ENCODE peak calls at places on chromosomes 6 and 20, in ten cellular contexts. P, R, H, B, O, V, U, G, J and T are unnamed samples.

GRCh38 chr20:37295595-37295994 is 6.1 kb downstream of the MANBAL start:
- DNase-seq in P (no peak), R (no peak), H (no peak), B (no peak), O (peak), V (no peak), U (no peak), G (no peak), J (peak), T (no peak)

GRCh38 chr6:106688177-106688951 is 59.0 kb downstream of the QRSL1 start:
- DNase-seq in P (no peak), R (no peak), H (no peak), B (no peak), O (peak), V (no peak), U (no peak), G (no peak), J (no peak), T (no peak)

GRCh38 chr6:157814883-157815282 is 8.2 kb upstream of the SNX9 start:
- DNase-seq in P (no peak), R (no peak), H (no peak), B (no peak), O (no peak), V (no peak), U (no peak), G (no peak), J (no peak), T (no peak)

GRCh38 chr6:35810831-35811698 is 5.9 kb downstream of the LHFPL5 start:
- DNase-seq in P (peak), R (peak), H (no peak), B (no peak), O (peak), V (peak), U (peak), G (no peak), J (no peak), T (no peak)

GRCh38 chr6:37530294-37530693 is 30.6 kb upstream of the CCDC167 start:
- DNase-seq in P (no peak), R (no peak), H (no peak), B (no peak), O (no peak), V (no peak), U (no peak), G (no peak), J (no peak), T (no peak)

GRCh38 chr20:47705497-47705856 is 79.8 kb downstream of the SULF2 start:
- DNase-seq in P (no peak), R (no peak), H (peak), B (no peak), O (no peak), V (no peak), U (no peak), G (no peak), J (no peak), T (no peak)

GRCh38 chr20:36827541-36828279 is 48.2 kb upstream of the TLDC2 start:
- DNase-seq in P (no peak), R (no peak), H (peak), B (no peak), O (no peak), V (no peak), U (peak), G (peak), J (no peak), T (no peak)

GRCh38 chr20:10622657-10623418 is 51.0 kb downstream of the JAG1 start:
- DNase-seq in P (no peak), R (no peak), H (peak), B (peak), O (no peak), V (peak), U (no peak), G (peak), J (no peak), T (no peak)

GRCh38 chr6:67165606-67166005 is 1458.6 kb upstream of the EYS start:
- DNase-seq in P (no peak), R (no peak), H (no peak), B (no peak), O (no peak), V (no peak), U (no peak), G (no peak), J (no peak), T (no peak)

GRCh38 chr6:170293411-170293844 is 2.5 kb upstream of the DLL1 start:
- DNase-seq in P (no peak), R (no peak), H (no peak), B (no peak), O (no peak), V (no peak), U (no peak), G (peak), J (peak), T (no peak)

GRCh38 chr6:160007581-160007980 is 38.7 kb downstream of the IGF2R start:
- DNase-seq in P (no peak), R (no peak), H (no peak), B (no peak), O (no peak), V (no peak), U (no peak), G (no peak), J (no peak), T (no peak)

GRCh38 chr6:43296780-43297494 is 1.1 kb upstream of the SLC22A7 start:
- DNase-seq in P (no peak), R (no peak), H (no peak), B (no peak), O (no peak), V (no peak), U (no peak), G (no peak), J (peak), T (no peak)

GRCh38 chr6:298233-299049 is 6.2 kb downstream of the DUSP22 start:
- DNase-seq in P (no peak), R (no peak), H (no peak), B (no peak), O (no peak), V (no peak), U (no peak), G (no peak), J (no peak), T (no peak)

GRCh38 chr6:101396552-101397173 is 3.2 kb downstream of the GRIK2 start:
- DNase-seq in P (no peak), R (peak), H (peak), B (no peak), O (peak), V (peak), U (peak), G (no peak), J (peak), T (no peak)

GRCh38 chr6:101395345-101395744 is 1.8 kb downstream of the GRIK2 start:
- DNase-seq in P (no peak), R (no peak), H (no peak), B (no peak), O (peak), V (no peak), U (no peak), G (no peak), J (no peak), T (no peak)

GRCh38 chr6:101391772-101392560 is 1.5 kb upstream of the GRIK2 start:
- DNase-seq in P (no peak), R (no peak), H (no peak), B (no peak), O (peak), V (no peak), U (no peak), G (no peak), J (peak), T (no peak)

GRCh38 chr6:101392561-101393230 is 812 bp upstream of the GRIK2 start:
- DNase-seq in P (no peak), R (no peak), H (no peak), B (no peak), O (peak), V (no peak), U (no peak), G (no peak), J (no peak), T (no peak)

DNA sequence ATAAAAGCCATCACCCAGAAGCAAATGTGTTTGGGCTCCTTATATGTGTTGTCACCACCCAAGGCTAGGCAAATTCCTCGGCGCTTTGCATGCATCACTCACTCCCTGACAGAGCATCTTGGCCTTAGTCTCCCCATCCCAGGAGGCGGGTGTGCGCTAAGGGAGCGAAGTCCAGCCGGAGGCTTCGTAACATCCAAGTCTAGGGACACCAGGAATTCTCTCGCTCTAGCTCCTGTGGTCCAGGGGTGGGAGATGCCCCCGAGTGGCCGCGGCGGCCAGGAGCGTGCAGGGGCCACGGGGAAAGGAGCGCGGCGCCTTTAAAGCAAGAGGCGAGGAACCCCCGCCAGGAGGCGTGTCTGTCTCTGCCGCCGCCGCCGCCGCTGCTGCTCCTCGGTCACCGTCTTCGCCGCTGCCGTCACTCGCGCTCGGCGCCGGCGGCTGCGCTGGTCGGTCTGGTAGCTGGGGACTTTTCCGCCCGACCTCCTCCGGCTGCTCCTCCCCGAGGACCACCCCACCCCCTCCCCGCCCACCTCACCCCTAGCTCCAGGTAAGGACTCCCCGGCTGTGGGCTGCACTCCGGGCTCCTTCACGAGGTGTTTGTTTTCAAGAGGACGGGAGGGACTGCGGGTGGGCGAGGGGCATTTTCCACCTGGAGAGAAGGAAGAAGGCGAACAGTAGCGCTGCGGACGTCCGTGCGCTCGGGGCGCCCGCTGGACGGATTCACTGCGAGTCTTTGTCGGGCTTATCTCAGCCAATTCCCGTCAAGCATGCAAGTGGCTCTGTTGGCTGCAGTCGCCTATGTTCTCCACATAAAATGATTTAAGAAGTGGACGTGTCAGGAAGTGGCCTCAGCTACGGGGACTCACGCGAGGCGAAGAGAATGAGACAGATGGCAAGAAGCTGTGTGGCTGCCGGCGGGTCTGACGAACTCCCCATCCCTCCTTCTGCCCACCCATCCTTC is at the start of gene GRIK2:
- DNase-seq in P (no peak), R (peak), H (no peak), B (no peak), O (peak), V (peak), U (no peak), G (no peak), J (peak), T (peak)
- H3K4me3 ChIP-seq in P (peak), R (peak), H (no peak), B (peak), O (peak), V (peak), U (peak), G (peak), J (peak), T (peak)

GRCh38 chr20:53569005-53569404 is 24.6 kb downstream of the ZNF217 start:
- DNase-seq in P (no peak), R (no peak), H (no peak), B (no peak), O (no peak), V (no peak), U (no peak), G (no peak), J (no peak), T (no peak)

GRCh38 chr20:53569606-53570307 is 23.9 kb downstream of the ZNF217 start:
- DNase-seq in P (no peak), R (no peak), H (peak), B (no peak), O (no peak), V (no peak), U (no peak), G (no peak), J (no peak), T (no peak)

GRCh38 chr20:53568351-53568750 is 25.3 kb downstream of the ZNF217 start:
- DNase-seq in P (no peak), R (no peak), H (no peak), B (no peak), O (no peak), V (no peak), U (no peak), G (no peak), J (no peak), T (no peak)

GRCh38 chr20:53571555-53572286 is 21.9 kb downstream of the ZNF217 start:
- DNase-seq in P (no peak), R (no peak), H (peak), B (no peak), O (no peak), V (no peak), U (no peak), G (no peak), J (no peak), T (no peak)

GRCh38 chr20:53570446-53571276 is 23.0 kb downstream of the ZNF217 start:
- DNase-seq in P (no peak), R (no peak), H (peak), B (no peak), O (no peak), V (no peak), U (no peak), G (no peak), J (no peak), T (no peak)
- TF ChIP-seq CTCF in P (no peak), R (no peak), H (no peak), B (no peak), O (no peak), V (no peak), U (no peak), G (no peak), J (no peak), T (no peak)

DNA sequence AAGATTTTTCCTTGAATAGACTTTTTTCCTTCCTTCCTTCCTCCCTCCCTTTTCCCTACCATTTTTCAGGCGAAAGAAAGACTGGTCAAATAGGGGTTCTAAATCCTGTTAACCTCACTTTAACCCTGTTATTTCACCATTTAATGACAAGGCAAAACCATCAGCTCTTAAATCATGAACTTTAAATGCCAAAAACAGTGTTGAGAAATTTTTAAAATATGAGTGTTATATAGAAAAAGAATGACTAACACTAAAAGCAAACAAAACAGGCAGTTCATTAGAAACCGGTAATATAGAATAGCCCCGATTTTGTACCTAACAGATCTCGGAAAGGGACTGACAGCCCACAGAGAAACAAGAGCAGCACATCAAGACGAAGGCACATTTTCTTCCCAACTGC is 57.3 kb upstream of the CEP85L start:
- DNase-seq in P (no peak), R (no peak), H (no peak), B (no peak), O (peak), V (no peak), U (peak), G (no peak), J (no peak), T (no peak)
- H3K27ac ChIP-seq in P (no peak), R (peak), H (peak), B (peak), O (peak), V (peak), U (peak), G (peak), J (no peak), T (no peak)

DNA sequence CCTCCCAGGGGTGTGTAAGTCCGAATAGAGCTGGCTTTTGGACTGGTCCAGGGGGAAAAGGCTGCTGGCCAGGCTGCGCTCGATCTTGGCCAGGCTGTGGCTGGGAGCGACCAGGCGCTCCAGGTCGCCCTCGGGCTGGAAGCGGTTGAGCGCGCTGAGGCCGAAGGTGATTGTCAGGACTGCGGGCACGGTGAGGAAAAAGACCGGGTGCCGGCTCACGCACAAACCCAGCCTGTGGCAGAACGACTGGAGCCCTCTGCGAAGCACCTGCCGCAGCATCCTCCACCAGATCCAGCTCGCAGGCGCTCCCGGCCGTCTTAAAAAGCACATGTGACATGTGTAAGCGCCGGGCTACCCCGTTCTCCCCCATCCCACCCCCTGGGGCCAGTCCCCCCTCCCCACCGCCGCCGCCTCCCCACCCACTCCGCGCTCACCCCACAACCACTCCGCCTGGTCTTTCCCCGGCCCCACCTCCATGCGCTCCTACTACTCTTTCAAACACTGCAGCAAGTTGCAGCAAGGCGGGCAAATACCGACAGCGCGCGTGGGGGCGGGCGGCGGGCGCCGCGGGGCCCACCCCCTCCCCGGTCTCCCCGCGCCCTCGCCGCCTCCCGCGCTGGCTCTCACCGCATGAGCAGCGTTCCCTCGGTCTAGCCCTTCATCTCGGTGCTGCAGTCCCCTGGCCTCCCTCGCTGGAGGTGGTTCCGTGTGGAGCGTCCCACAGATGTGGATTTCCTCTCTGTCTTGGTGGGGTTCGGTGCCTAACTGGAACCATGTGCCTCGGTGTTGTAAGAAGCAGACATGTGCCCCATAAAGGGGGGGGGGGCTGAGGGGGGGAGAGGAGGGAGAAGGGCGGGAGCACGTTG is 42.4 kb downstream of the PTCHD4 start:
- DNase-seq in P (no peak), R (peak), H (no peak), B (no peak), O (no peak), V (no peak), U (no peak), G (no peak), J (peak), T (peak)
- H3K4me3 ChIP-seq in P (no peak), R (peak), H (no peak), B (no peak), O (no peak), V (peak), U (no peak), G (peak), J (peak), T (peak)

GRCh38 chr6:46973029-46973428 is 51.3 kb upstream of the ADGRF5 start:
- DNase-seq in P (no peak), R (no peak), H (no peak), B (no peak), O (peak), V (no peak), U (peak), G (no peak), J (no peak), T (no peak)
- TF ChIP-seq CTCF in P (no peak), R (no peak), H (no peak), B (no peak), O (no peak), V (no peak), U (no peak), G (no peak), J (no peak), T (no peak)

DNA sequence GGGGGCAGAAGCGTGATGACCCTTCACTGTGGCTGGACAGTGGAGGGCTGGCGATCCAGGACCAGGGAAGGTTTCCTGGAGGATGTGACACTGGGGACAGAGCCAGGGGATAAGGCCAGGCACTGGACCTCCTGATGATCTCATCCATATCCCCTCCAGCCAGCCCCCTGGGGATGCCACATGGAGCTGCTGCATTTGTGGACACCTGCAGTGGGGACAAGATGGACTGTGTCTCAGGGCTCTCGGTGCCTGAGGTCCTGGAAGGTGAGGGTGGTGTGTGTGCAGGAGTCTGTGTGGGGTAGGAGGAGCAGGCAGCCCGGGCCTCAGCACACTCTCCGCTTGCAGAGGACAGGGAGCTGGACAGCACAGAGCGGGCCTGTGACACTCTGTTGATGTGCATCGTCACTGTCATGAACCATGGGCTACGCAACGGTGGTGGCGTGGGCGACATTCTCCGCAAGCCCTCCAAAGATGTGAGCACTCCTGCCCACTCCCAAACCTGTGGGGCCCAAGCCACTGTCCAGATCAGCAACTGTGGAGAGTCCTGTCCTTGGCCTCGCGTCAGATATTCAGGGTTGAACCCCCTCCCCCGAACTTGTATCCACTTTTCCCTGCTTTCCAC is 19.9 kb downstream of the UQCC2 start:
- DNase-seq in P (no peak), R (no peak), H (peak), B (no peak), O (no peak), V (no peak), U (no peak), G (no peak), J (no peak), T (peak)
- H3K27ac ChIP-seq in P (no peak), R (no peak), H (no peak), B (peak), O (no peak), V (no peak), U (no peak), G (no peak), J (no peak), T (peak)

GRCh38 chr6:44386929-44387345 is 569 bp upstream of the CDC5L start:
- DNase-seq in P (no peak), R (peak), H (no peak), B (no peak), O (peak), V (peak), U (peak), G (no peak), J (no peak), T (no peak)
- H3K4me3 ChIP-seq in P (peak), R (peak), H (peak), B (peak), O (peak), V (peak), U (peak), G (peak), J (peak), T (peak)